ENCODE peak calls at places on chromosomes 11 and 22, in seven cellular contexts. One of them, this sample, is unnamed.

GRCh38 chr11:6608726-6609501 is 3.1 kb downstream of the TAF10 start:
- DNase-seq in neural progenitor cell: no peak
- DNase-seq in mesenchymal stem cell: peak; percentile 19
- DNase-seq in GM23248: no peak
- DNase-seq in endodermal cell: peak; percentile 39
- DNase-seq in neuronal stem cell: no peak
- DNase-seq in K562: no peak
- DNase-seq in this sample: no peak

GRCh38 chr11:93993747-93994146 is 27.4 kb upstream of the HEPHL1 start:
- DNase-seq in neural progenitor cell: no peak
- DNase-seq in mesenchymal stem cell: no peak
- DNase-seq in GM23248: no peak
- DNase-seq in endodermal cell: no peak
- DNase-seq in neuronal stem cell: no peak
- DNase-seq in K562: no peak
- DNase-seq in this sample: no peak

GRCh38 chr11:78140392-78141077 is 1.1 kb upstream of the ALG8 start:
- DNase-seq in neural progenitor cell: no peak
- DNase-seq in mesenchymal stem cell: no peak
- DNase-seq in GM23248: peak; percentile 28
- DNase-seq in endodermal cell: no peak
- DNase-seq in neuronal stem cell: no peak
- DNase-seq in K562: peak; percentile 44
- DNase-seq in this sample: no peak

GRCh38 chr22:29782061-29782845 is 15.1 kb downstream of the UQCR10 start:
- DNase-seq in neural progenitor cell: no peak
- DNase-seq in mesenchymal stem cell: no peak
- DNase-seq in GM23248: peak; percentile 51
- DNase-seq in endodermal cell: peak; percentile 50
- DNase-seq in neuronal stem cell: no peak
- DNase-seq in K562: no peak
- DNase-seq in this sample: no peak

GRCh38 chr11:11351042-11351586 is 1.9 kb downstream of the CSNK2A3 start:
- DNase-seq in neural progenitor cell: no peak
- DNase-seq in mesenchymal stem cell: peak; percentile 55
- DNase-seq in GM23248: no peak
- DNase-seq in endodermal cell: no peak
- DNase-seq in neuronal stem cell: no peak
- DNase-seq in K562: no peak
- DNase-seq in this sample: no peak

GRCh38 chr11:57311109-57311936 is 13.4 kb downstream of the TNKS1BP1 start:
- DNase-seq in neural progenitor cell: peak; percentile 91
- DNase-seq in mesenchymal stem cell: peak; percentile 97
- DNase-seq in GM23248: peak; percentile 97
- DNase-seq in endodermal cell: peak; percentile 97
- DNase-seq in neuronal stem cell: peak; percentile 75
- DNase-seq in K562: peak; percentile 93
- DNase-seq in this sample: peak; percentile 97

GRCh38 chr22:30803679-30804078 is 109.0 kb downstream of the OSBP2 start:
- DNase-seq in neural progenitor cell: no peak
- DNase-seq in mesenchymal stem cell: no peak
- DNase-seq in GM23248: no peak
- DNase-seq in endodermal cell: no peak
- DNase-seq in neuronal stem cell: no peak
- DNase-seq in K562: no peak
- DNase-seq in this sample: no peak

GRCh38 chr11:35998651-35999050 is 54.8 kb downstream of the LDLRAD3 start:
- DNase-seq in neural progenitor cell: no peak
- DNase-seq in mesenchymal stem cell: no peak
- DNase-seq in GM23248: no peak
- DNase-seq in endodermal cell: no peak
- DNase-seq in neuronal stem cell: no peak
- DNase-seq in K562: no peak
- DNase-seq in this sample: no peak

GRCh38 chr11:114386545-114386944 is 13.8 kb downstream of the C11orf71 start:
- DNase-seq in neural progenitor cell: no peak
- DNase-seq in mesenchymal stem cell: no peak
- DNase-seq in GM23248: peak; percentile 38
- DNase-seq in endodermal cell: no peak
- DNase-seq in neuronal stem cell: no peak
- DNase-seq in K562: no peak
- DNase-seq in this sample: no peak

GRCh38 chr11:78327945-78328344 is 89.7 kb downstream of the GAB2 start:
- DNase-seq in neural progenitor cell: no peak
- DNase-seq in mesenchymal stem cell: no peak
- DNase-seq in GM23248: no peak
- DNase-seq in endodermal cell: no peak
- DNase-seq in neuronal stem cell: no peak
- DNase-seq in K562: no peak
- DNase-seq in this sample: no peak

GRCh38 chr11:67468835-67469811 is at the start of gene TMEM134:
- DNase-seq in neural progenitor cell: peak; percentile 97
- DNase-seq in mesenchymal stem cell: peak; percentile 92
- DNase-seq in GM23248: peak; percentile 97
- DNase-seq in endodermal cell: peak; percentile 97
- DNase-seq in neuronal stem cell: peak; percentile 88
- DNase-seq in K562: peak; percentile 96
- DNase-seq in this sample: peak; percentile 98

GRCh38 chr11:92511522-92512203 is 287.0 kb downstream of the FAT3 start:
- DNase-seq in neural progenitor cell: peak; percentile 32
- DNase-seq in mesenchymal stem cell: no peak
- DNase-seq in GM23248: no peak
- DNase-seq in endodermal cell: peak; percentile 57
- DNase-seq in neuronal stem cell: no peak
- DNase-seq in K562: no peak
- DNase-seq in this sample: no peak
- H3K4me3 ChIP-seq in neural progenitor cell: no peak overlapping the region
- H3K4me3 ChIP-seq in mesenchymal stem cell: no peak overlapping the region
- H3K4me3 ChIP-seq in GM23248: no peak overlapping the region
- H3K4me3 ChIP-seq in endodermal cell: no peak overlapping the region
- H3K4me3 ChIP-seq in neuronal stem cell: no peak overlapping the region
- H3K4me3 ChIP-seq in K562: no peak overlapping the region
- H3K4me3 ChIP-seq in this sample: no peak overlapping the region

GRCh38 chr11:46801694-46802093 is 44.4 kb downstream of the CKAP5 start:
- DNase-seq in neural progenitor cell: no peak
- DNase-seq in mesenchymal stem cell: no peak
- DNase-seq in GM23248: no peak
- DNase-seq in endodermal cell: no peak
- DNase-seq in neuronal stem cell: no peak
- DNase-seq in K562: no peak
- DNase-seq in this sample: no peak
- H3K9ac ChIP-seq in neural progenitor cell: no peak overlapping the region
- H3K9ac ChIP-seq in mesenchymal stem cell: no peak overlapping the region
- H3K9ac ChIP-seq in GM23248: no peak overlapping the region
- H3K9ac ChIP-seq in endodermal cell: no peak overlapping the region
- H3K9ac ChIP-seq in neuronal stem cell: no peak overlapping the region
- H3K9ac ChIP-seq in K562: no peak overlapping the region
- H3K9ac ChIP-seq in this sample: no peak overlapping the region

GRCh38 chr11:134275534-134276395 is at the start of gene GLB1L3:
- DNase-seq in neural progenitor cell: peak; percentile 76
- DNase-seq in mesenchymal stem cell: peak; percentile 31
- DNase-seq in GM23248: peak; percentile 60
- DNase-seq in endodermal cell: peak; percentile 80
- DNase-seq in neuronal stem cell: no peak
- DNase-seq in K562: peak; percentile 48
- DNase-seq in this sample: peak; percentile 38

GRCh38 chr11:134278356-134278755 is 2.2 kb downstream of the GLB1L3 start:
- DNase-seq in neural progenitor cell: no peak
- DNase-seq in mesenchymal stem cell: no peak
- DNase-seq in GM23248: no peak
- DNase-seq in endodermal cell: no peak
- DNase-seq in neuronal stem cell: no peak
- DNase-seq in K562: no peak
- DNase-seq in this sample: no peak

GRCh38 chr11:134276396-134277175 is 407 bp downstream of the GLB1L3 start:
- DNase-seq in neural progenitor cell: peak; percentile 56
- DNase-seq in mesenchymal stem cell: no peak
- DNase-seq in GM23248: peak; percentile 5
- DNase-seq in endodermal cell: peak; percentile 84
- DNase-seq in neuronal stem cell: no peak
- DNase-seq in K562: no peak
- DNase-seq in this sample: no peak

GRCh38 chr11:134275188-134275533 is 1.0 kb upstream of the GLB1L3 start:
- DNase-seq in neural progenitor cell: no peak
- DNase-seq in mesenchymal stem cell: no peak
- DNase-seq in GM23248: no peak
- DNase-seq in endodermal cell: no peak
- DNase-seq in neuronal stem cell: no peak
- DNase-seq in K562: no peak
- DNase-seq in this sample: no peak

DNA sequence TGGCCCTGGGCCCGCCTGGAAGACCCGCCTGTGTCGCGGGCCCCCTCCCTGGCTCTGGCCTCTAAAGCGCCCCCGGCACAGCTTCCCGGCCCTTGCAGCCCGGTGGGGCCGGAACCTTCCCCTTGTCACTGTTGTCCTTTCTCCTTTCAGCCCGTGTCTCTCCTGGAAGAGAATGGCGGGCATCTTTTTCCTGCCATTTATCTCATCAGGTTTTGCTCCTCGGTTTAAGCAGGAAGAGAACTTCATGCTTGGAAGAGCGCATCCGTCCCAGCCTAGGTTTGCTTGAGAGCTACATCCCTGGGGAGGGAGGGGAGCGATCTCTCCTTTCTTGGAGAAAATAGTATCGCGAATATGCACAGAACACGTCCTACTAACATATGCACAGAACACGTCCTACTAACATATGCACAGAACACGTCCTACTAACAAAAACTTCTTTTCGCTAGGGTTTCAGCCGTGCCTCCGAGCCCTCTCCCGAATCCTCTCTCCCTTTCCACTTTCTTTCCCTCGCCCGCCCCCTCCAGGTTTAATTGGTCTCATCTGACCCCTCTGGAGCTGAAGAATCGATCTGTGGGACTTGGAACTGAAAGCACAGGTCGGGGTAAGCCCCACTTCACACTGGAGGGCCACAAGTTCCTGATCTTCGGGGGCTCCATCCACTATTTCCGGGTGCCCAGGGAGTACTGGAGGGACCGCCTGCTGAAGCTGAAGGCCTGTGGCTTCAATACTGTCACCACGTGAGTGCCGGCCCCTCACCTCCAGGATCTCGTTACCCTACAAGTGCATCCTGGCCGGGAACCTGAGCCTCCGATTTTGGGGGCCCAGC is 1.2 kb downstream of the GLB1L3 start:
- DNase-seq in neural progenitor cell: peak; percentile 50
- DNase-seq in mesenchymal stem cell: no peak
- DNase-seq in GM23248: peak; percentile 10
- DNase-seq in endodermal cell: peak; percentile 78
- DNase-seq in neuronal stem cell: no peak
- DNase-seq in K562: no peak
- DNase-seq in this sample: peak; percentile 2
- H3K4me3 ChIP-seq in neural progenitor cell: peak overlapping the region; percentile 50
- H3K4me3 ChIP-seq in mesenchymal stem cell: no peak overlapping the region
- H3K4me3 ChIP-seq in GM23248: no peak overlapping the region
- H3K4me3 ChIP-seq in endodermal cell: peak overlapping the region; percentile 85
- H3K4me3 ChIP-seq in neuronal stem cell: peak overlapping the region; percentile 74
- H3K4me3 ChIP-seq in K562: no peak overlapping the region
- H3K4me3 ChIP-seq in this sample: no peak overlapping the region

GRCh38 chr11:69074375-69074774 is 25.6 kb downstream of the TPCN2 start:
- DNase-seq in neural progenitor cell: no peak
- DNase-seq in mesenchymal stem cell: no peak
- DNase-seq in GM23248: no peak
- DNase-seq in endodermal cell: no peak
- DNase-seq in neuronal stem cell: no peak
- DNase-seq in K562: peak; percentile 41
- DNase-seq in this sample: no peak

GRCh38 chr11:69076129-69076791 is 27.5 kb downstream of the TPCN2 start:
- DNase-seq in neural progenitor cell: no peak
- DNase-seq in mesenchymal stem cell: no peak
- DNase-seq in GM23248: no peak
- DNase-seq in endodermal cell: no peak
- DNase-seq in neuronal stem cell: no peak
- DNase-seq in K562: no peak
- DNase-seq in this sample: no peak

GRCh38 chr11:69075421-69076128 is 26.8 kb downstream of the TPCN2 start:
- DNase-seq in neural progenitor cell: no peak
- DNase-seq in mesenchymal stem cell: peak; percentile 24
- DNase-seq in GM23248: peak; percentile 100
- DNase-seq in endodermal cell: no peak
- DNase-seq in neuronal stem cell: no peak
- DNase-seq in K562: peak; percentile 61
- DNase-seq in this sample: peak; percentile 87

GRCh38 chr11:69073445-69073844 is 24.7 kb downstream of the TPCN2 start:
- DNase-seq in neural progenitor cell: no peak
- DNase-seq in mesenchymal stem cell: no peak
- DNase-seq in GM23248: no peak
- DNase-seq in endodermal cell: no peak
- DNase-seq in neuronal stem cell: no peak
- DNase-seq in K562: peak; percentile 69
- DNase-seq in this sample: no peak

GRCh38 chr11:69074786-69075185 is 26.1 kb downstream of the TPCN2 start:
- DNase-seq in neural progenitor cell: no peak
- DNase-seq in mesenchymal stem cell: no peak
- DNase-seq in GM23248: peak; percentile 32
- DNase-seq in endodermal cell: no peak
- DNase-seq in neuronal stem cell: no peak
- DNase-seq in K562: no peak
- DNase-seq in this sample: no peak
- H3K9ac ChIP-seq in neural progenitor cell: no peak overlapping the region
- H3K9ac ChIP-seq in mesenchymal stem cell: peak overlapping the region; percentile 58
- H3K9ac ChIP-seq in GM23248: peak overlapping the region; percentile 75
- H3K9ac ChIP-seq in endodermal cell: no peak overlapping the region
- H3K9ac ChIP-seq in neuronal stem cell: no peak overlapping the region
- H3K9ac ChIP-seq in K562: no peak overlapping the region
- H3K9ac ChIP-seq in this sample: peak overlapping the region; percentile 49

DNA sequence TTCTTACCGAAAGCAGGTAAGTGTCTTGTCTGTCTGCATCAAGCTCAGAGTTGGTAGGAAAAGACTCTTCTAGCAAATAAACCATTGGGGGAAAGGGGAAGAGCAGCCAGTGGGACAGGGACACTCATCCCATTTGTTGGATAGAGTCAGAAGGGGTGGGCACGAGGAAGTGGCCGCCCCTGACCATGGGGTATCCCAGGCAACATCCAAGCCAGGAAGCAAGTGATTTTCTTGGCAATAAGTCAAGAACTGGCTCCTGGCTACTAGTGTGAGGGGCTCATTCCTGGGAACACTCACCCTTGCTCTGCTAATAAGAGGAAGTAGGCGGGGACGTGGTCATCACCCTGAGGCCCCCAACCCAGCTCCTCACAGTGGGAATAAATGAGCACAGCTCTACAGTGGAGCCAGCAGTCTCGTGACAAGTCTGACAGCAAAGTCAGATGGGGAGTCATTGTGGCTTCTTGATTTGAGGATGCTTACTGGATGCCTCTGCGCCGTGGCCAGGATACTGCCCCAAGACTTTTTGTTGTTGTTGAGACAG is 6.7 kb downstream of the SLC25A18 start:
- DNase-seq in neural progenitor cell: no peak
- DNase-seq in mesenchymal stem cell: no peak
- DNase-seq in GM23248: peak; percentile 8
- DNase-seq in endodermal cell: peak; percentile 75
- DNase-seq in neuronal stem cell: no peak
- DNase-seq in K562: no peak
- DNase-seq in this sample: no peak
- H3K4me3 ChIP-seq in neural progenitor cell: no peak overlapping the region
- H3K4me3 ChIP-seq in mesenchymal stem cell: no peak overlapping the region
- H3K4me3 ChIP-seq in GM23248: no peak overlapping the region
- H3K4me3 ChIP-seq in endodermal cell: no peak overlapping the region
- H3K4me3 ChIP-seq in neuronal stem cell: no peak overlapping the region
- H3K4me3 ChIP-seq in K562: no peak overlapping the region
- H3K4me3 ChIP-seq in this sample: peak overlapping the region; percentile 74

GRCh38 chr22:26642465-26643367 is 14.7 kb upstream of the MIAT start:
- DNase-seq in neural progenitor cell: peak; percentile 54
- DNase-seq in mesenchymal stem cell: no peak
- DNase-seq in GM23248: no peak
- DNase-seq in endodermal cell: peak; percentile 87
- DNase-seq in neuronal stem cell: no peak
- DNase-seq in K562: peak; percentile 84
- DNase-seq in this sample: no peak
- H3K9ac ChIP-seq in neural progenitor cell: no peak overlapping the region
- H3K9ac ChIP-seq in mesenchymal stem cell: no peak overlapping the region
- H3K9ac ChIP-seq in GM23248: no peak overlapping the region
- H3K9ac ChIP-seq in endodermal cell: no peak overlapping the region
- H3K9ac ChIP-seq in neuronal stem cell: no peak overlapping the region
- H3K9ac ChIP-seq in K562: peak overlapping the region; percentile 40
- H3K9ac ChIP-seq in this sample: no peak overlapping the region

This sample was measured in adipocyte.